ENCODE peak calls at places on chromosome 9, in nine cellular contexts. One of them, this sample, is unnamed.

GRCh38 chr9:4313144-4313543 is 13.3 kb upstream of the GLIS3 start:
- DNase-seq in T-helper 1 cell: no peak
- DNase-seq in MM.1S: no peak
- DNase-seq in KBM-7: no peak
- DNase-seq in stomach: no peak
- DNase-seq in tibial artery: no peak
- DNase-seq in A172: no peak
- DNase-seq in kidney tubule cell: no peak
- DNase-seq in AG08396: no peak
- DNase-seq in this sample: no peak

GRCh38 chr9:102499468-102499867 is 495.7 kb upstream of the CYLC2 start:
- DNase-seq in T-helper 1 cell: no peak
- DNase-seq in MM.1S: peak
- DNase-seq in KBM-7: no peak
- DNase-seq in stomach: no peak
- DNase-seq in tibial artery: no peak
- DNase-seq in A172: peak
- DNase-seq in kidney tubule cell: peak
- DNase-seq in AG08396: no peak
- DNase-seq in this sample: peak

GRCh38 chr9:107638496-107638895 is 148.9 kb upstream of the KLF4 start:
- DNase-seq in T-helper 1 cell: no peak
- DNase-seq in MM.1S: no peak
- DNase-seq in KBM-7: no peak
- DNase-seq in stomach: no peak
- DNase-seq in tibial artery: no peak
- DNase-seq in A172: peak
- DNase-seq in kidney tubule cell: no peak
- DNase-seq in AG08396: no peak
- DNase-seq in this sample: no peak

GRCh38 chr9:99819123-99819483 is 2.6 kb upstream of the NR4A3 start:
- DNase-seq in T-helper 1 cell: no peak
- DNase-seq in MM.1S: no peak
- DNase-seq in KBM-7: no peak
- DNase-seq in stomach: no peak
- DNase-seq in tibial artery: no peak
- DNase-seq in A172: no peak
- DNase-seq in kidney tubule cell: no peak
- DNase-seq in AG08396: no peak
- DNase-seq in this sample: no peak

GRCh38 chr9:15280647-15281046 is 26.4 kb downstream of the TTC39B start:
- DNase-seq in T-helper 1 cell: no peak
- DNase-seq in MM.1S: no peak
- DNase-seq in KBM-7: no peak
- DNase-seq in stomach: no peak
- DNase-seq in tibial artery: no peak
- DNase-seq in A172: no peak
- DNase-seq in kidney tubule cell: no peak
- DNase-seq in AG08396: no peak
- DNase-seq in this sample: no peak

GRCh38 chr9:70868661-70869652 is 252.5 kb downstream of the TRPM3 start:
- DNase-seq in T-helper 1 cell: no peak
- DNase-seq in MM.1S: no peak
- DNase-seq in KBM-7: no peak
- DNase-seq in stomach: peak
- DNase-seq in tibial artery: no peak
- DNase-seq in A172: peak
- DNase-seq in kidney tubule cell: peak
- DNase-seq in AG08396: peak
- DNase-seq in this sample: no peak

GRCh38 chr9:4980046-4980727 is 4.9 kb upstream of the JAK2 start:
- DNase-seq in T-helper 1 cell: no peak
- DNase-seq in MM.1S: no peak
- DNase-seq in KBM-7: no peak
- DNase-seq in stomach: no peak
- DNase-seq in tibial artery: no peak
- DNase-seq in A172: no peak
- DNase-seq in kidney tubule cell: no peak
- DNase-seq in AG08396: no peak
- DNase-seq in this sample: no peak

GRCh38 chr9:36764364-36765076 is 191.8 kb downstream of the MELK start:
- DNase-seq in T-helper 1 cell: no peak
- DNase-seq in MM.1S: no peak
- DNase-seq in KBM-7: no peak
- DNase-seq in stomach: no peak
- DNase-seq in tibial artery: no peak
- DNase-seq in A172: no peak
- DNase-seq in kidney tubule cell: no peak
- DNase-seq in AG08396: no peak
- DNase-seq in this sample: no peak

GRCh38 chr9:99778308-99778707 is 43.4 kb upstream of the NR4A3 start:
- DNase-seq in T-helper 1 cell: no peak
- DNase-seq in MM.1S: no peak
- DNase-seq in KBM-7: no peak
- DNase-seq in stomach: no peak
- DNase-seq in tibial artery: no peak
- DNase-seq in A172: peak
- DNase-seq in kidney tubule cell: peak
- DNase-seq in AG08396: peak
- DNase-seq in this sample: peak

GRCh38 chr9:91500509-91501011 is 76.9 kb upstream of the NFIL3 start:
- DNase-seq in T-helper 1 cell: no peak
- DNase-seq in MM.1S: no peak
- DNase-seq in KBM-7: no peak
- DNase-seq in stomach: no peak
- DNase-seq in tibial artery: no peak
- DNase-seq in A172: peak
- DNase-seq in kidney tubule cell: peak
- DNase-seq in AG08396: peak
- DNase-seq in this sample: peak

GRCh38 chr9:91199739-91200497 is 161.8 kb downstream of the AUH start:
- DNase-seq in T-helper 1 cell: no peak
- DNase-seq in MM.1S: no peak
- DNase-seq in KBM-7: no peak
- DNase-seq in stomach: no peak
- DNase-seq in tibial artery: no peak
- DNase-seq in A172: no peak
- DNase-seq in kidney tubule cell: no peak
- DNase-seq in AG08396: no peak
- DNase-seq in this sample: no peak

GRCh38 chr9:87749335-87750035 is 23.6 kb downstream of the CTSL start:
- DNase-seq in T-helper 1 cell: no peak
- DNase-seq in MM.1S: no peak
- DNase-seq in KBM-7: no peak
- DNase-seq in stomach: no peak
- DNase-seq in tibial artery: no peak
- DNase-seq in A172: no peak
- DNase-seq in kidney tubule cell: peak
- DNase-seq in AG08396: no peak
- DNase-seq in this sample: no peak

GRCh38 chr9:111076519-111076918 is 38.2 kb upstream of the LPAR1 start:
- DNase-seq in T-helper 1 cell: no peak
- DNase-seq in MM.1S: no peak
- DNase-seq in KBM-7: no peak
- DNase-seq in stomach: no peak
- DNase-seq in tibial artery: no peak
- DNase-seq in A172: no peak
- DNase-seq in kidney tubule cell: no peak
- DNase-seq in AG08396: no peak
- DNase-seq in this sample: no peak

GRCh38 chr9:114154597-114155102 is 687 bp upstream of the COL27A1 start:
- DNase-seq in T-helper 1 cell: no peak
- DNase-seq in MM.1S: no peak
- DNase-seq in KBM-7: no peak
- DNase-seq in stomach: no peak
- DNase-seq in tibial artery: no peak
- DNase-seq in A172: no peak
- DNase-seq in kidney tubule cell: no peak
- DNase-seq in AG08396: no peak
- DNase-seq in this sample: no peak

GRCh38 chr9:16191691-16192402 is 639.0 kb downstream of the CCDC171 start:
- DNase-seq in T-helper 1 cell: no peak
- DNase-seq in MM.1S: peak
- DNase-seq in KBM-7: peak
- DNase-seq in stomach: peak
- DNase-seq in tibial artery: peak
- DNase-seq in A172: peak
- DNase-seq in kidney tubule cell: peak
- DNase-seq in AG08396: peak
- DNase-seq in this sample: peak

This sample was measured in H54.